ENCODE peak calls at places on chromosomes 6 and 20, in six cellular contexts. H, V, B, K, D and T are unnamed samples.

GRCh38 chr20:58638467-58639181 is 12.5 kb upstream of the STX16 start:
- DNase-seq in H (no peak), V (no peak), B (no peak), K (no peak), D (no peak), T (no peak)

GRCh38 chr6:31395832-31396231 is 7.6 kb upstream of the MICA start:
- DNase-seq in H (no peak), V (no peak), B (no peak), K (no peak), D (no peak), T (no peak)

GRCh38 chr6:142387997-142388815 is 86.4 kb downstream of the ADGRG6 start:
- DNase-seq in H (peak; percentile 65), V (no peak), B (peak; percentile 78), K (no peak), D (no peak), T (no peak)

GRCh38 chr6:170405311-170405975 is 98.9 kb downstream of the FAM120B start:
- DNase-seq in H (peak; percentile 97), V (no peak), B (peak; percentile 97), K (no peak), D (peak; percentile 95), T (no peak)

GRCh38 chr20:6519556-6519955 is 247.9 kb upstream of the BMP2 start:
- DNase-seq in H (peak; percentile 92), V (no peak), B (peak; percentile 85), K (no peak), D (no peak), T (no peak)

GRCh38 chr6:56361812-56362211 is 114.4 kb upstream of the COL21A1 start:
- DNase-seq in H (no peak), V (no peak), B (peak; percentile 61), K (no peak), D (no peak), T (no peak)

GRCh38 chr6:7129784-7130569 is 22.2 kb downstream of the RREB1 start:
- DNase-seq in H (peak; percentile 65), V (no peak), B (peak; percentile 66), K (peak; percentile 90), D (no peak), T (peak; percentile 67)

GRCh38 chr6:106064103-106064502 is 22.0 kb upstream of the PRDM1 start:
- DNase-seq in H (no peak), V (no peak), B (peak; percentile 28), K (no peak), D (no peak), T (no peak)

GRCh38 chr20:46302119-46302518 is 6.2 kb downstream of the CDH22 start:
- DNase-seq in H (no peak), V (no peak), B (no peak), K (no peak), D (no peak), T (no peak)

GRCh38 chr6:120826253-120826652 is 508.0 kb downstream of the TBC1D32 start:
- DNase-seq in H (peak; percentile 17), V (no peak), B (peak; percentile 8), K (no peak), D (no peak), T (no peak)

GRCh38 chr6:136761227-136761922 is 30.9 kb downstream of the MAP3K5 start:
- DNase-seq in H (no peak), V (no peak), B (peak; percentile 42), K (no peak), D (no peak), T (no peak)

GRCh38 chr20:32336918-32337347 is 21.2 kb upstream of the ASXL1 start:
- DNase-seq in H (peak; percentile 42), V (no peak), B (peak; percentile 67), K (no peak), D (no peak), T (no peak)

GRCh38 chr6:37547564-37548061 is 47.9 kb upstream of the CCDC167 start:
- DNase-seq in H (peak; percentile 72), V (no peak), B (peak; percentile 77), K (no peak), D (no peak), T (no peak)

GRCh38 chr20:36988494-36988966 is 37.0 kb upstream of the SAMHD1 start:
- DNase-seq in H (peak; percentile 25), V (no peak), B (peak; percentile 80), K (no peak), D (no peak), T (no peak)

GRCh38 chr6:161639772-161640171 is 365.9 kb upstream of the AGPAT4 start:
- DNase-seq in H (no peak), V (no peak), B (no peak), K (no peak), D (no peak), T (no peak)

GRCh38 chr6:13418838-13419237 is 68.6 kb downstream of the GFOD1 start:
- DNase-seq in H (no peak), V (no peak), B (no peak), K (no peak), D (no peak), T (no peak)

GRCh38 chr6:156102129-156102528 is 646.5 kb upstream of the NOX3 start:
- DNase-seq in H (no peak), V (no peak), B (peak; percentile 1), K (no peak), D (no peak), T (no peak)
- TF ChIP-seq CTCF in H (peak; percentile 35), V (no peak), B (no peak), K (no peak), D (peak; percentile 6), T (no peak)

DNA sequence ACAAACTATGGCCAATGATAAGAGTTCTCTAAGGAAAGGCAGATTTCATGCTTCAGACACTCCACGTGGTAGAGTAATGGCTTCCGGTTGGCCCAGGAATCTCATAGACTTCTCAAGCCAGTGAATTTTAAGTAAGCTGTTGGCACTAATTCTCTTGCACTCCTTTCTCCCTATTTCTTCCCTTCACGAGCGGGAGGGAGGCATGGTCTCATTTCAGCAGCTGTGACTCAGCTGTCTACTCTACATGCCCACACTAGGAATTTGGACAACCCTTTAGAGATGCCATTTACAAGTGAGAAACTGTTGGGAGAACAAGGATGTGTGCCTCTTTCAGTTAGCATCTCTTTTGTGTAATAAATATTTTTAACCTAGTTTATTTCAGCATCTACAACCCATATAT is 107.7 kb downstream of the PTPRK start:
- DNase-seq in H (no peak), V (no peak), B (no peak), K (no peak), D (no peak), T (no peak)
- H3K4me3 ChIP-seq in H (no peak overlapping the region), V (no peak overlapping the region), B (no peak overlapping the region), K (no peak overlapping the region), D (no peak overlapping the region), T (no peak overlapping the region)

DNA sequence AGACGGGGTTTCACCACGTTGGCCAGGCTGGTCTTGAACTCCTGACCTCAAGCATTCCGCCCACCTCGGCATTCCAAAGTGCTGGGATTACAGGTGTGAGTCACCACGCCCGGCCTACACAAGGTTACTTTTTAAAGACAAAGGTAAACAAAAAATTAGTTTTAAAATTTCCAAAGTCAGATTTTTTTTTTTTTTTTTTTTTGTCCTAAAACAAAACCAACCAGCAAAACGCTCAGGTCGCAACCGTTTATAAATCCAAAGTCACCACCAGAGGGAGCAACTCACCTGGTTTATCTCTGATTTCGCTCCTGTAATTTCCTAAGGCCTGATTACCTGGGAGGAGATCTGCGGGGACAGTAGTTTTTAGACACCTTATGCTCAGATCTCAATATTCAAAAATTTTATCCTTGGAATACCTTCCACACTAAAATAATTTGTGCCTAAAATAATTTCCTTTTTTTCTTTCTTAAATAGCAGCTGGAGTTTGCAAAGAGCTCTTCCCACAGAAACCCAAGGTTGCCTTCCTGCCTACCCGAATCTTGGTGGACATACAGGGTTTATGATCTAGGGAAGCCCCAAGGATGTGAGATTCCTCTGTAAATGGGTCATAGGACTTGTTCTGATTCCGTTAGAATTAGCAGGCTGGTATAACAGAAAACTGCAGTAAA is 19.8 kb upstream of the TREM1 start:
- DNase-seq in H (peak; percentile 36), V (no peak), B (peak; percentile 63), K (no peak), D (no peak), T (no peak)
- TF ChIP-seq CTCF in H (peak; percentile 47), V (peak; percentile 35), B (peak; percentile 49), K (peak; percentile 64), D (peak; percentile 58), T (peak; percentile 62)

DNA sequence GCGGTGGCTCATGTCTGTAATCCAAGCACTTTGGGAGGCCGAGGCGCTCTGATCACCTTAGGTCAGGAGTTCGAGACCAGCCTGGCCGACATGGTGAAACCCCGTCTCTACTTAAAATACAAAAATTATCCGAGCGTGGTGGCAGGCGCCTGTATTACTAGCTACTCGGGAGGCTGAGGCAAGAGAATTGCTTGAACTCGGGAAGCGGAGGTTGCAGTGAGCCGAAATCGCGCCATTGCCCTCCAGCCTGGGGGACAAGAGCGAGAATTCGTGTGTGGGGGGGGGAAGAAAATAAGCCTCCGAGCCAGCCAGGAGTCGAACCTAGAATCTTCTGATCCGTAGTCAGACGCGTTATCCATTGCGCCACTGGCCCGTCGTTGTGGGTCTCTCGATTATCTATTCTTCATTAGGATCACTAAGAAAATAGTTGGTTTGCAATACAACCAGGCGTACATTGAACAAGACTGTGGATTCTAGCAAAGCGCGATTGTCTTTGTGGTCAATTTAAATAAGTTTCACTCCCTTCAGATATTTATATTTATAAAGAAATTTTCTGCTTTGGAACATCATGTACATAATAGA is 33.9 kb upstream of the PRSS16 start:
- DNase-seq in H (peak; percentile 49), V (no peak), B (peak; percentile 77), K (no peak), D (no peak), T (no peak)
- H3K4me3 ChIP-seq in H (peak overlapping the region; percentile 43), V (no peak overlapping the region), B (no peak overlapping the region), K (no peak overlapping the region), D (no peak overlapping the region), T (no peak overlapping the region)